ENCODE peak calls at places on chromosomes 4 and X, in eight cellular contexts. K, W, A, Y, F, L, G and X are unnamed samples.

GRCh38 chr4:88756149-88756548 is 58.5 kb upstream of the NAP1L5 start:
- DNase-seq in K (no peak), W (no peak), A (no peak), Y (no peak), F (no peak), L (no peak), G (no peak), X (no peak)

GRCh38 chrX:100731441-100732281 is at the start of gene SYTL4:
- DNase-seq in K (peak; percentile 31), W (peak; percentile 60), A (no peak), Y (peak; percentile 12), F (no peak), L (no peak), G (no peak), X (no peak)

GRCh38 chr4:7911044-7911578 is 28.6 kb downstream of the AFAP1 start:
- DNase-seq in K (peak; percentile 89), W (peak; percentile 77), A (no peak), Y (peak; percentile 79), F (no peak), L (peak; percentile 54), G (no peak), X (no peak)

GRCh38 chrX:67544871-67545771 is 1.3 kb downstream of the AR start:
- DNase-seq in K (peak; percentile 71), W (peak; percentile 30), A (no peak), Y (peak; percentile 16), F (no peak), L (no peak), G (no peak), X (no peak)

GRCh38 chr4:5836943-5837342 is 55.9 kb downstream of the CRMP1 start:
- DNase-seq in K (no peak), W (no peak), A (no peak), Y (no peak), F (no peak), L (no peak), G (no peak), X (no peak)

GRCh38 chrX:46979340-46979739 is 67.1 kb downstream of the JADE3 start:
- DNase-seq in K (peak; percentile 72), W (no peak), A (no peak), Y (peak; percentile 54), F (no peak), L (no peak), G (no peak), X (no peak)

GRCh38 chr4:16085822-16086221 is 2.0 kb upstream of the PROM1 start:
- DNase-seq in K (no peak), W (no peak), A (no peak), Y (no peak), F (no peak), L (no peak), G (no peak), X (no peak)

GRCh38 chr4:182804131-182804530 is 113.1 kb downstream of the DCTD start:
- DNase-seq in K (no peak), W (no peak), A (no peak), Y (no peak), F (no peak), L (no peak), G (no peak), X (no peak)

GRCh38 chrX:124217289-124218251 is 114.9 kb upstream of the TEX13D start:
- DNase-seq in K (peak; percentile 67), W (peak; percentile 42), A (no peak), Y (no peak), F (no peak), L (no peak), G (peak; percentile 22), X (peak; percentile 56)

GRCh38 chr4:38529189-38530115 is 134.5 kb upstream of the KLF3 start:
- DNase-seq in K (no peak), W (peak; percentile 8), A (peak; percentile 36), Y (no peak), F (no peak), L (no peak), G (no peak), X (peak; percentile 19)